ENCODE peak calls at places on chromosomes 3 and 15, in seven cellular contexts. V, W, J, C, P, R and L are unnamed samples.

GRCh38 chr15:31135523-31135922 is 34.0 kb upstream of the TRPM1 start:
- DNase-seq in W (no peak), V (no peak), P (no peak), R (no peak), C (no peak), J (no peak), L (no peak)

GRCh38 chr3:132016061-132017041 is 18.5 kb downstream of the CPNE4 start:
- DNase-seq in W (no peak), P (no peak), V (no peak), R (peak; percentile 27), J (no peak), C (no peak), L (no peak)

GRCh38 chr3:35707904-35708303 is 68.6 kb downstream of the ARPP21 start:
- DNase-seq in P (no peak), V (no peak), J (no peak), R (peak; percentile 33), C (no peak), W (no peak), L (peak; percentile 4)

GRCh38 chr3:8197384-8197783 is 304.2 kb upstream of the LMCD1 start:
- DNase-seq in C (no peak), P (no peak), R (no peak), V (no peak), W (no peak), J (no peak), L (no peak)

GRCh38 chr15:49813615-49814014 is 192.8 kb downstream of the DTWD1 start:
- DNase-seq in C (no peak), V (no peak), W (no peak), J (no peak), R (no peak), P (no peak), L (no peak)

GRCh38 chr3:72050771-72051170 is 265.8 kb upstream of the PROK2 start:
- DNase-seq in J (no peak), P (no peak), V (no peak), W (no peak), C (no peak), R (no peak), L (no peak)

GRCh38 chr3:58657571-58658141 is 8.9 kb downstream of the FAM3D start:
- DNase-seq in P (no peak), W (no peak), V (no peak), R (no peak), C (no peak), J (no peak), L (no peak)

GRCh38 chr15:25481208-25481862 is 42.5 kb upstream of the UBE3A start:
- DNase-seq in C (no peak), W (no peak), P (no peak), J (no peak), R (no peak), V (no peak), L (no peak)

GRCh38 chr15:49286649-49287394 is 116.8 kb downstream of the GALK2 start:
- DNase-seq in W (no peak), R (no peak), C (no peak), V (no peak), P (no peak), J (no peak), L (no peak)

GRCh38 chr15:68693071-68693470 is 114.3 kb downstream of the CORO2B start:
- DNase-seq in C (no peak), R (no peak), P (no peak), J (no peak), V (no peak), W (no peak), L (peak; percentile 29)

GRCh38 chr15:31782951-31783350 is 247.4 kb upstream of the CHRNA7 start:
- DNase-seq in W (no peak), C (no peak), R (no peak), V (no peak), P (no peak), J (no peak), L (no peak)

GRCh38 chr3:126266291-126266840 is 86.0 kb upstream of the ALDH1L1 start:
- DNase-seq in V (peak; percentile 67), P (no peak), J (no peak), C (no peak), R (peak; percentile 29), W (no peak), L (peak; percentile 10)